ENCODE peak calls at places on chromosomes 3 and 15, in nine cellular contexts. X is activated CD8-positive, alpha-beta T cell treated with anti-CD3 and anti-CD28 coated beads, Interleukin-2, amount 10 ng/mL, durations not matched to agents 7 days and 5 days; C is aorta; E is left ventricle myocardium inferior; J is activated T-cell treated with anti-CD3 and anti-CD28 coated beads for 48 hours; F is EL; S is activated T-helper 1 cell treated with Interleukin-2 at 50 U/mL for 16 hours; M is HCT116; R is GM10248. D is an unnamed sample.

GRCh38 chr3:123751478-123751877 is 132.7 kb downstream of the MYLK start:
- DNase-seq in X (no peak), C (no peak), E (no peak), J (no peak), F (peak), S (no peak), M (no peak), R (no peak), D (no peak)

GRCh38 chr3:171306631-171307030 is 153.6 kb downstream of the TNIK start:
- DNase-seq in X (no peak), C (peak), E (peak), J (no peak), F (peak), S (no peak), M (no peak), R (no peak), D (no peak)

GRCh38 chr15:64426845-64427465 is 33.4 kb upstream of the ZNF609 start:
- DNase-seq in X (no peak), C (no peak), E (no peak), J (no peak), F (peak), S (no peak), M (peak), R (no peak), D (no peak)

GRCh38 chr3:80549173-80549572 is 781.4 kb upstream of the ROBO1 start:
- DNase-seq in X (no peak), C (no peak), E (no peak), J (no peak), F (no peak), S (no peak), M (no peak), R (no peak), D (no peak)

GRCh38 chr3:193870376-193871092 is 265.4 kb upstream of the HES1 start:
- DNase-seq in X (no peak), C (no peak), E (no peak), J (no peak), F (peak), S (no peak), M (no peak), R (no peak), D (no peak)

GRCh38 chr3:11244131-11244677 is 28.0 kb upstream of the ATG7 start:
- DNase-seq in X (no peak), C (no peak), E (no peak), J (no peak), F (peak), S (no peak), M (no peak), R (no peak), D (no peak)

GRCh38 chr15:99141943-99142342 is 37.1 kb downstream of the SYNM start:
- DNase-seq in X (no peak), C (no peak), E (no peak), J (no peak), F (no peak), S (no peak), M (no peak), R (no peak), D (no peak)

GRCh38 chr3:101978348-101978747 is 129.0 kb downstream of the NFKBIZ start:
- DNase-seq in X (no peak), C (no peak), E (no peak), J (no peak), F (no peak), S (no peak), M (no peak), R (no peak), D (no peak)

GRCh38 chr3:65961733-65962132 is 77.0 kb downstream of the MAGI1 start:
- DNase-seq in X (no peak), C (no peak), E (no peak), J (no peak), F (no peak), S (no peak), M (no peak), R (no peak), D (no peak)

GRCh38 chr3:11576453-11576852 is 67.3 kb downstream of the VGLL4 start:
- DNase-seq in X (no peak), C (peak), E (no peak), J (no peak), F (no peak), S (no peak), M (no peak), R (no peak), D (no peak)

GRCh38 chr3:125151916-125152315 is 60.6 kb downstream of the SLC12A8 start:
- DNase-seq in X (no peak), C (no peak), E (no peak), J (no peak), F (no peak), S (no peak), M (no peak), R (no peak), D (no peak)

GRCh38 chr3:101466465-101467309 is 46.3 kb downstream of the SENP7 start:
- DNase-seq in X (no peak), C (no peak), E (no peak), J (no peak), F (no peak), S (peak), M (no peak), R (no peak), D (no peak)

GRCh38 chr3:48426401-48426909 is 3.4 kb downstream of the PLXNB1 start:
- DNase-seq in X (no peak), C (no peak), E (peak), J (no peak), F (no peak), S (no peak), M (no peak), R (no peak), D (no peak)

GRCh38 chr3:129936757-129937156 is 37.8 kb upstream of the TRH start:
- DNase-seq in X (peak), C (no peak), E (no peak), J (no peak), F (peak), S (no peak), M (no peak), R (no peak), D (no peak)

GRCh38 chr3:133237380-133237779 is 162.5 kb upstream of the BFSP2 start:
- DNase-seq in X (no peak), C (no peak), E (no peak), J (no peak), F (no peak), S (no peak), M (no peak), R (no peak), D (no peak)

GRCh38 chr3:42051384-42052131 is 39.6 kb upstream of the TRAK1 start:
- DNase-seq in X (no peak), C (no peak), E (no peak), J (no peak), F (no peak), S (no peak), M (no peak), R (no peak), D (no peak)

GRCh38 chr3:125609384-125609783 is 14.1 kb upstream of the OSBPL11 start:
- DNase-seq in X (no peak), C (no peak), E (no peak), J (no peak), F (no peak), S (no peak), M (no peak), R (no peak), D (no peak)

GRCh38 chr3:31610700-31611275 is 78.1 kb downstream of the STT3B start:
- DNase-seq in X (no peak), C (no peak), E (no peak), J (no peak), F (peak), S (no peak), M (peak), R (no peak), D (no peak)

GRCh38 chr3:39106281-39107055 is 959 bp downstream of the GORASP1 start:
- DNase-seq in X (no peak), C (no peak), E (no peak), J (no peak), F (peak), S (no peak), M (no peak), R (no peak), D (no peak)

D was measured in NCI-H187 treated with DMSO at 0.1 percent for 48 hours.